ENCODE peak calls at places on chromosomes 6 and 20, in eight cellular contexts. G is neural progenitor cell, T is BJ, R is fibroblast of lung, Y is IMR-90, C is A673, B is heart left ventricle, N is tibial nerve. O is an unnamed sample.

GRCh38 chr6:130423044-130423443 is 57.2 kb downstream of the TMEM200A start:
- DNase-seq in G (no peak), R (no peak), N (no peak), B (no peak), C (no peak), Y (peak), T (no peak), O (no peak)

GRCh38 chr20:5448449-5449118 is 131.8 kb upstream of the PROKR2 start:
- DNase-seq in R (peak), B (no peak), T (no peak), N (peak), C (peak), Y (peak), G (peak), O (peak)

GRCh38 chr6:124028117-124028516 is 224.5 kb downstream of the NKAIN2 start:
- DNase-seq in T (no peak), C (no peak), B (no peak), G (no peak), Y (no peak), N (no peak), R (no peak), O (peak)

GRCh38 chr6:119896806-119897205 is 547.2 kb upstream of the MAN1A1 start:
- DNase-seq in Y (no peak), B (no peak), T (no peak), G (no peak), C (no peak), N (no peak), R (no peak), O (no peak)

GRCh38 chr20:22411568-22412450 is 172.6 kb downstream of the FOXA2 start:
- DNase-seq in G (no peak), C (no peak), N (peak), Y (no peak), R (peak), B (no peak), T (no peak), O (no peak)

GRCh38 chr20:31679357-31680285 is 41.9 kb downstream of the COX4I2 start:
- DNase-seq in N (no peak), B (no peak), T (no peak), Y (no peak), R (no peak), C (no peak), G (no peak), O (no peak)

GRCh38 chr20:44028868-44029847 is 114.5 kb downstream of the TOX2 start:
- DNase-seq in N (no peak), C (no peak), R (no peak), T (no peak), Y (no peak), B (no peak), G (no peak), O (no peak)

GRCh38 chr20:43840382-43841070 is 74.1 kb upstream of the TOX2 start:
- DNase-seq in R (peak), G (peak), C (peak), T (no peak), Y (peak), N (no peak), B (no peak), O (peak)

GRCh38 chr6:79833264-79833663 is 114.1 kb downstream of the ELOVL4 start:
- DNase-seq in C (peak), T (no peak), Y (no peak), B (no peak), N (no peak), G (no peak), R (no peak), O (peak)

GRCh38 chr20:54102543-54102942 is 32.1 kb upstream of the BCAS1 start:
- DNase-seq in C (no peak), T (no peak), N (no peak), B (no peak), Y (no peak), G (no peak), R (no peak), O (no peak)
- TF ChIP-seq CTCF in C (no peak), T (no peak), N (no peak), B (no peak), Y (no peak), G (no peak), R (no peak), O (no peak)

GRCh38 chr6:6407061-6407723 is 86.7 kb upstream of the F13A1 start:
- DNase-seq in B (no peak), N (no peak), G (no peak), C (peak), Y (no peak), T (no peak), R (no peak), O (no peak)
- H3K4me3 ChIP-seq in B (no peak), N (no peak), G (no peak), C (no peak), Y (no peak), T (no peak), R (no peak), O (no peak)

DNA sequence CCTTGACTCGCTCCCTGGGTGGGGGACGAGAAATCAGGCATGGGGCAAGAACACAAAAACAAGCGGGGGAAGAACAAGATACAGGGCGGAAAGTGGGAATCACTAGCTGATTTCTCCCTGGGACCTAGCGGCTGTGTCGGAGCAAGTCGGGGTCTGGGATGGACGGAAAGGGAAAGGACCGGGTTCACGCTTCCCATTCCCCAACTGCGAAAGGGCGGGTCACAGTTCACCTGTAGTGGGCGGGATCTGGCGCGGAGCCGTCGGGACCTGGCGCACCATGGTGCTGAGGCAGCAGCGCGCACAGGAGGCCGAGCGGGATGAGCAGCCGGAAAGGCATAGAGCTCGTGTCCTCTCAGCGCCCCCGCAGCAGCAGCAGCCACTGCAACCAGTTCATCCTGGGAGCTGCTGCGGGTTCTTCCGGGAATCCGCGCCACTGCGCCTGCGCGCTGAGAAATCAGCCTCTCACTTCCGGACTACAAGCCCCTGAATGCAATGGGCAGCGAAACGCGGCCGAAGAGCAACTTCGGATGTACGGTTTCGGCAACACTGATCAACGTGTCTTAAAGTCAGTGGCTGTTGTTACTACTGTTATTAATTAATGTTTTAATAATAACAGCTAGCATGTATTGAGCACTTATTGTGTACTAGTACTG is at the start of gene EDEM2:
- DNase-seq in R (peak), N (peak), Y (peak), C (peak), B (peak), G (peak), T (peak), O (peak)
- TF ChIP-seq CTCF in R (no peak), N (no peak), Y (no peak), C (no peak), B (no peak), G (peak), T (no peak), O (no peak)

GRCh38 chr6:10151144-10151915 is 263.5 kb downstream of the TFAP2A start:
- DNase-seq in R (peak), N (no peak), B (no peak), G (no peak), T (peak), C (no peak), Y (peak), O (peak)
- H3K4me3 ChIP-seq in R (no peak), N (no peak), B (no peak), G (no peak), T (no peak), C (no peak), Y (no peak), O (no peak)

DNA sequence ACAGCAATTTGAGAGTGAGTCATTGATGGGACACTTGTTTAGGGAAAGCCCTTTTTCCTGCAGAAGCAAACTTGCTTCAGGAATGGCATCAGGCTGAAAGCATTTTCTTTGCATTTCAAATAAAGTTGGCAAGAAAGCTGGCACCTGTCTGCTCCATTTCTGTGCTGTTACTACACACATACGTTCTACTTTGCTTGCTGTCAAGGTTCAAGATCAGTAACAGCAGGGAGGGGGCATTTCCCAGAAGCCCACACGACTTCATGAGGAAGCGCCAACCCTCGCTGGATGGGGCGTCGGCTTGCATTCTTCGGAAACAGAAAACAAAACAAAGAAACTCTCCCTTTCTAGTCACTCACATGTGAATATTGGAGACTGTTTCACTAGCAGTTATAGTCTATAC is 46.4 kb downstream of the AKAP12 start:
- DNase-seq in R (peak), Y (peak), G (no peak), N (no peak), T (no peak), B (peak), C (no peak), O (peak)
- TF ChIP-seq CTCF in R (no peak), Y (no peak), G (no peak), N (no peak), T (no peak), B (no peak), C (no peak), O (no peak)

GRCh38 chr20:62711703-62712101 is 3.1 kb downstream of the NTSR1 start:
- DNase-seq in Y (no peak), R (no peak), G (no peak), B (no peak), C (no peak), N (no peak), T (no peak), O (no peak)
- H3K4me3 ChIP-seq in Y (no peak), R (no peak), G (no peak), B (no peak), C (peak), N (no peak), T (no peak), O (no peak)

O was measured in choroid plexus epithelial cell.